ENCODE peak calls at places on chromosomes 1 and 21, in five cellular contexts. G is fibroblast of lung, B is caudate nucleus, F is lung, Z is brain microvascular endothelial cell. Q is an unnamed sample.

GRCh38 chr21:46094401-46095105 is 3.4 kb upstream of the COL6A2 start:
- DNase-seq in G (no peak), B (no peak), F (no peak), Z (no peak), Q (no peak)

GRCh38 chr1:228097333-228098081 is 5.6 kb downstream of the C1orf35 start:
- DNase-seq in G (no peak), B (no peak), F (no peak), Z (no peak), Q (no peak)

GRCh38 chr1:97202481-97202880 is 480.9 kb downstream of the PTBP2 start:
- DNase-seq in G (no peak), B (no peak), F (no peak), Z (no peak), Q (no peak)

GRCh38 chr1:234986750-234987414 is 141.8 kb downstream of the TOMM20 start:
- DNase-seq in G (peak), B (no peak), F (no peak), Z (peak), Q (no peak)

GRCh38 chr1:151289080-151289935 is 7.2 kb downstream of the ZNF687 start:
- DNase-seq in G (no peak), B (no peak), F (no peak), Z (no peak), Q (no peak)

GRCh38 chr1:28640766-28641165 is 2.1 kb downstream of the TAF12 start:
- DNase-seq in G (no peak), B (no peak), F (no peak), Z (peak), Q (no peak)

GRCh38 chr1:32172621-32173245 is 6.7 kb upstream of the TXLNA start:
- DNase-seq in G (no peak), B (no peak), F (no peak), Z (no peak), Q (no peak)

GRCh38 chr21:42312626-42313104 is 2.5 kb downstream of the TFF3 start:
- DNase-seq in G (no peak), B (no peak), F (no peak), Z (no peak), Q (no peak)

GRCh38 chr21:44349416-44349846 is 4.0 kb upstream of the TRPM2 start:
- DNase-seq in G (no peak), B (no peak), F (no peak), Z (no peak), Q (no peak)

GRCh38 chr1:65674522-65674921 is 118.2 kb upstream of the PDE4B start:
- DNase-seq in G (no peak), B (no peak), F (no peak), Z (peak), Q (no peak)

GRCh38 chr1:44305962-44306422 is 49.1 kb downstream of the ERI3 start:
- DNase-seq in G (no peak), B (no peak), F (no peak), Z (no peak), Q (no peak)

GRCh38 chr1:39573097-39573465 is 3.5 kb downstream of the PABPC4 start:
- DNase-seq in G (no peak), B (no peak), F (no peak), Z (no peak), Q (no peak)

GRCh38 chr1:205192287-205192686 is 19.2 kb downstream of the DSTYK start:
- DNase-seq in G (no peak), B (no peak), F (no peak), Z (no peak), Q (no peak)

GRCh38 chr1:198107041-198107440 is 49.8 kb upstream of the NEK7 start:
- DNase-seq in G (no peak), B (no peak), F (no peak), Z (peak), Q (peak)

GRCh38 chr1:8536521-8536920 is 218.6 kb downstream of the SLC45A1 start:
- DNase-seq in G (peak), B (no peak), F (no peak), Z (no peak), Q (no peak)

GRCh38 chr1:8439015-8439702 is 121.2 kb downstream of the SLC45A1 start:
- DNase-seq in G (peak), B (peak), F (peak), Z (peak), Q (no peak)

GRCh38 chr1:63448741-63449140 is 74.3 kb downstream of the ITGB3BP start:
- DNase-seq in G (peak), B (no peak), F (no peak), Z (no peak), Q (no peak)

GRCh38 chr1:39727932-39728317 is 10.8 kb upstream of the PPIE start:
- DNase-seq in G (no peak), B (no peak), F (peak), Z (no peak), Q (no peak)

GRCh38 chr1:54190526-54190925 is 9.3 kb downstream of the CYB5RL start:
- DNase-seq in G (no peak), B (no peak), F (no peak), Z (no peak), Q (no peak)

GRCh38 chr21:42922918-42923317 is 2.5 kb downstream of the ERVH48-1 start:
- DNase-seq in G (no peak), B (no peak), F (no peak), Z (no peak), Q (no peak)

GRCh38 chr1:101460709-101461108 is 223.9 kb downstream of the S1PR1 start:
- DNase-seq in G (peak), B (no peak), F (no peak), Z (no peak), Q (no peak)

GRCh38 chr21:32592929-32593502 is 7.7 kb upstream of the TCP10L start:
- DNase-seq in G (no peak), B (no peak), F (no peak), Z (no peak), Q (no peak)

GRCh38 chr21:43794857-43795256 is 5.5 kb downstream of the RRP1 start:
- DNase-seq in G (no peak), B (no peak), F (no peak), Z (no peak), Q (no peak)

GRCh38 chr1:224211262-224211962 is 28.4 kb downstream of the DEGS1 start:
- DNase-seq in G (peak), B (no peak), F (no peak), Z (peak), Q (peak)

GRCh38 chr1:98045211-98046030 is 124.6 kb upstream of the DPYD start:
- DNase-seq in G (peak), B (peak), F (no peak), Z (peak), Q (no peak)

GRCh38 chr1:35666916-35667315 is 25.6 kb upstream of the PSMB2 start:
- DNase-seq in G (no peak), B (no peak), F (no peak), Z (no peak), Q (no peak)

GRCh38 chr1:218718216-218718615 is 373.1 kb downstream of the TGFB2 start:
- DNase-seq in G (peak), B (no peak), F (no peak), Z (no peak), Q (no peak)

GRCh38 chr1:235278915-235279292 is 49.1 kb downstream of the ARID4B start:
- DNase-seq in G (no peak), B (no peak), F (no peak), Z (no peak), Q (no peak)

GRCh38 chr1:184854456-184855180 is 100.0 kb upstream of the EDEM3 start:
- DNase-seq in G (peak), B (no peak), F (no peak), Z (peak), Q (no peak)

DNA sequence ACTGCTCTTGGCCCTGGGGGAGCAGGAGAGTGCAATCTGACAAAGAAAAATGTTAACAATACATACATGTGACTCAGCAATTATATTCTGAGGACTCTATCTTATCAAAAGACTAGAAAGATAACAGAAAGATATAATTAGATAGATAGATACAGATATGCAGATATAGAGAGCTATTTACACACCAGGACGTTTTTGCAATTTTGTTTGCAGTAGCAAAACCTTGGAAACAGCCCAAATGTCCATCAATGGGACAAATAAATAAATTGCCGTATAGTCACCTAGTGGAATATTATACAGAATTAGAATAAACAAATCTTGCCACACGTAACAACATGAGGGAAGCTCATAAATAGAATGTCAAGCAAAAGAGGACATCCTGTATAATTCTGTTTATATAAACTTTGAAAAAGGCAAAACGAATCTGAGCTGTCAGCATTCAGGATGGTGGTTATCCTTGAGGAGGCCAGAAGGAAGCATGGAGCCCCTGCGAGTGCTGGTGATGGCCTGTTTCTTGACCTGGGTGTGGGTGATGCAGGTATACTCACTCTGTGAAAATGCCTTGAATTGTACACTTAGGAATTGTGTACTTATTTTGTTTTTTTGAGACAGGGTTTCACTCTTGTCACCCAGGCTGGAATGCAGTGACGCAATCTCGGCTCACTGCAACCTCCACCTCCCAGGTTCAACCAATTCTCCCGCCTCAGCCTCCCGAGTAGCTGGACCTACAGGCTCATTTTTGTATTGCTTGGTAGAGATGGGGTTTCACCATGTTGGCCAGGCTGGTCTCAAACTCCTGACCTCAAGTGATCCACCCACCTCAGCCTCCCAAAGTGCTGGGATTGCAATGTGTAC is 12.8 kb upstream of the TRIM63 start:
- DNase-seq in G (no peak), B (no peak), F (no peak), Z (no peak), Q (no peak)
- H3K27ac ChIP-seq in G (no peak), B (no peak), F (no peak), Z (no peak), Q (no peak)

DNA sequence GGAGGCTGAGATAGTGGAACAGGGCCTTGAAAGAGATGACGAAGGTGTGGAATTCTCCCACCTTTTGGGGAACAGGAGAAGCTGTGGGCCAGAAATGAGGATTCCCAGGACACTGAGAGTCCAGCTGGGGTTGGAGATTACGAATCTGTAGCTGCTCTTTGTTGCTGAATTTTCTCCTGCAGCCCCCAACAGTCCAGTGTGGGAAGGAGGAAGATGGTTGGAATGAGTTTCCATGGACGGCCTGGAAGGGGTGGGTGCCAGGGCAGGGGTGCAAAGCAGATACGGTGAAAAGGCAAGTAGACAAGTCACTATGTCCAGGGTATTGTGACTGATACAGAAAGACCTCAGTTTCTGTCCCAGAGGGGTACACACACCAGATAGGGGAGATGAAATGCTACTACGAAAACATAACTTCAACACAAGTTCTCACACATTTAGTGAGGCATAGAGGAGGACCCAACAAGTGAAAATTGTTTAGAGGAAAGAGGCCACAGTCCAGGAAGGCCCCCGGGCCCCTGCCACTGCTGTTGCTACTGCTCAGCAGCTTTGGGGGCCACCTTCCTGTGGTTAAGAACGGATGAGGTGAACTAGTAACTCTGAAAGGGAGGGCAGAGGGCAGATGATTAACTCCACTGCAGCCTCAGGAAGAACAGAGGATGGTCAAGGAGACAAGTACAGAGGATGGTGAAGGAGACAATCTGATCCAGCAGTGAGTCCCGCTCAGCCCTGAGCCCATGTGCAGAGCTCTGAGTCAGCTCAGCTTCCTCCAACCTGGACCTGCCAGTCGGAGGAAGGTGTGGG is 7.3 kb downstream of the CD244 start:
- DNase-seq in G (no peak), B (no peak), F (no peak), Z (no peak), Q (no peak)
- H3K27ac ChIP-seq in G (no peak), B (no peak), F (no peak), Z (no peak), Q (no peak)

DNA sequence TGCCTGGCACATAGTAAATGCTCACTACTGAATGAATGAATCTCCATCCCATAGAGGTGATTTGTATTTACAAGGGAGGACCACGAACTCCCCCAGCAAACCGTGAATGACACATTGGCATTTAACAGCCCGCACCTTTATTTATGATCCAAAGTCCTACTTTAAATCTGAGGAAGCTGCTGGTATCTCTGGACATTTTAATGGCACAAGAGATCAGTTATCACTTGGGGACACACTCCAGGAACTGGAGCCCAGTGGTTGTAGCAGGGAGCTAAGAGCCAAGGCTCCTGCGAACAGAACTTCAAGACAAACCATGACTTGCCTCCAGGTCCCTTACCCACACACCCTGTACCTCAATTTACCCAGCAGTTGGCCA is 1.2 kb downstream of the CTNNBIP1 start:
- DNase-seq in G (no peak), B (no peak), F (no peak), Z (no peak), Q (no peak)
- H3K27ac ChIP-seq in G (no peak), B (no peak), F (peak), Z (no peak), Q (peak)

DNA sequence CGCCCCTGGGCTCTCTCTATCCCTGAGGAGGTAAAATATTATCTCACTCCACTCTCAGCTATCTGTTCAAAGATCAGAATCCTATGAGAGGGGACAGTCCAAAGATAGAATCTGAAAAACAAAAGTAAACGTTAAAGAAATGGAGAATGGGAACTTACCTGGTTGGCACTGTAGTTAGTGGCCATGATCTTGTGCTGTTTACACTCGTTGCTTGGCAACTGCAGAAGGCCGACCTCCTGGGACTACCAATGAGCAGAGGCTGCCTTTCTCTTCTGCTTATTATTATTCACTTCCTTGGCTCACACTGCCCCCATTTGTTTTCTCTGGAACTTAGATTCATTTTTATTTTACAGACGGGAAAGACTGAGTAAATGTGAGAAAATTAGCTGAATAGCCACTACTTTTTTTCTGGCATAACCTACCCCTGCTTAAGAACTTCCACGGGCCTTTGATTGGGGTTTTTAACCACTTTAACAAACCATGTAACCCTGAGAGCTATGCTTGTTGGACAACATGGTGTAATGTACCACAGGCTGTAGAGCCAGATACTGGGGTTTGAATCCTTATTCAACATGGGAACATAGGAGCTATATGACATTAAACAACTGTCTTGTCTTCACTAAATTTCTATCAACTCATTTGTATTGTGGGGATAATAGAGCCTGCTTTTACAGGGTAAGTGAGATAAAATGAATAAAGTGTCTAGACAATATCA is at the start of gene CFAP126:
- DNase-seq in G (peak), B (peak), F (peak), Z (peak), Q (no peak)
- H3K27ac ChIP-seq in G (no peak), B (peak), F (no peak), Z (peak), Q (no peak)

DNA sequence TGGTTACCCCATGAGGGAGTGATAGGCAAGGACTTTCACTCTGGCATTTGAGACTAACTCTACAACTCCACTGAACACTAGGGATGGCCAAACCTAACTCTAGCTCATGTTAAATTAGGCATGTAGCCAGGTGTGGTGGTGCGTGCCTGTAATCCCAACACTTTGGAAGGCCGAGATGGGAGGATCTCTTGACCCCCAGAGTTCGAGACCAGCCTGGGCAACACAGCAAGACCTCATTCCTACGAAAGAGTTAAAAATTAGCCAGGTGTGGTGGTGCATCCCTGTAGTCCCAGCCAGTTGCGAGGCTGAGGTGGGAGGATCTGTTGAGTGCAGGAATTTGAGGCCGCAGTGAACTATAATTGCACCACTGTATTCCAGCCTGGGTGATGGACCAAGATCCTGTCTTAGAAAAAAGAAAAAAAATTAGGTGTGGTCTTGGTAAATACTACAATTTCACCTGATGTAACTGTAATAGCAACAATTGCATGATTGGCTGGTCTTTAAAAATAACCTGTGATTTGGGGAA is 81.2 kb upstream of the ARHGAP29 start:
- DNase-seq in G (no peak), B (no peak), F (no peak), Z (no peak), Q (no peak)
- H3K27ac ChIP-seq in G (no peak), B (no peak), F (no peak), Z (no peak), Q (no peak)

GRCh38 chr1:112737573-112737972 is 22.4 kb upstream of the PPM1J start:
- DNase-seq in G (no peak), B (no peak), F (no peak), Z (no peak), Q (no peak)

GRCh38 chr1:112729909-112730308 is 14.8 kb upstream of the PPM1J start:
- DNase-seq in G (no peak), B (no peak), F (no peak), Z (no peak), Q (no peak)

GRCh38 chr1:112731451-112731850 is 16.3 kb upstream of the PPM1J start:
- DNase-seq in G (no peak), B (no peak), F (no peak), Z (no peak), Q (no peak)

GRCh38 chr1:112735752-112736151 is 20.6 kb upstream of the PPM1J start:
- DNase-seq in G (peak), B (no peak), F (no peak), Z (peak), Q (peak)
- H3K27ac ChIP-seq in G (no peak), B (no peak), F (no peak), Z (peak), Q (peak)

GRCh38 chr1:210378721-210379120 is 50.0 kb downstream of the HHAT start:
- DNase-seq in G (no peak), B (no peak), F (no peak), Z (no peak), Q (no peak)

GRCh38 chr1:210373878-210374599 is 45.3 kb downstream of the HHAT start:
- DNase-seq in G (peak), B (peak), F (peak), Z (peak), Q (peak)

GRCh38 chr1:210374600-210374953 is 45.9 kb downstream of the HHAT start:
- DNase-seq in G (no peak), B (no peak), F (no peak), Z (no peak), Q (no peak)

GRCh38 chr1:210376836-210377377 is 48.2 kb downstream of the HHAT start:
- DNase-seq in G (no peak), B (no peak), F (no peak), Z (no peak), Q (no peak)

DNA sequence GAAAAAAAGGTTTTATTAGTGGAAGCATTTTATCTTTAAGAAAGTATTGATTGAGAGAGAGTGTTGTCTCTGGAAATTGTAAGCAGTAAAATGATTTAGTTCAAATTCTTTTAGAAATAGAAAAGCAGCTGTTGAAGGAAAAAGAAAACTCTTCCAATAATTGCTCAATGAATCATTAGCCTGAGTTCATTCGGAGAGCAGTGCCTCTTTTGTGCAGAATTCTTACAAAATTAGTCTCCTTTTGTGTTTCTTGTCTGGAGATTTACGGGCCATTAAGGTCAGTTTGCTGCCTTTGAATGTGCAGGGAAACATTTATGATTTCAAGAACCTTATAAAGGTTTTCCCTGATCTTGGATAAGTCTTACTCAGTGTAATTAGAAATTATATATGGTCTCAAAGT is 49.2 kb downstream of the HHAT start:
- DNase-seq in G (peak), B (no peak), F (no peak), Z (peak), Q (no peak)
- H3K27ac ChIP-seq in G (peak), B (peak), F (no peak), Z (peak), Q (no peak)